ENCODE peak calls at places on chromosomes 1 and 21, in five cellular contexts. B, A, L, W and S are unnamed samples.

GRCh38 chr21:40331182-40331581 is 463.9 kb downstream of the PCP4 start:
- DNase-seq in A (no peak), W (no peak), L (no peak), B (no peak), S (no peak)

GRCh38 chr1:91736999-91737615 is 148.8 kb downstream of the TGFBR3 start:
- DNase-seq in B (no peak), L (no peak), A (peak), W (no peak), S (no peak)

GRCh38 chr1:84774674-84775548 is 84.7 kb upstream of the SSX2IP start:
- DNase-seq in B (no peak), L (no peak), W (peak), A (no peak), S (no peak)

GRCh38 chr1:2102753-2103152 is 52.5 kb downstream of the PRKCZ start:
- DNase-seq in W (no peak), L (no peak), A (no peak), B (no peak), S (no peak)

GRCh38 chr21:45448810-45449657 is 44.1 kb downstream of the COL18A1 start:
- DNase-seq in W (no peak), L (no peak), B (no peak), A (no peak), S (no peak)

GRCh38 chr1:37449936-37450335 is 24.4 kb upstream of the ZC3H12A start:
- DNase-seq in W (no peak), B (peak), A (no peak), L (no peak), S (no peak)

GRCh38 chr21:26572668-26573381 is at the start of gene CYYR1:
- DNase-seq in W (no peak), B (no peak), L (no peak), A (peak), S (no peak)

GRCh38 chr1:84510668-84511067 is 4.3 kb upstream of the GNG5 start:
- DNase-seq in W (no peak), L (no peak), B (no peak), A (no peak), S (no peak)

GRCh38 chr1:23601968-23602876 is 42.9 kb upstream of the ID3 start:
- DNase-seq in B (no peak), L (no peak), A (no peak), W (no peak), S (no peak)

GRCh38 chr1:38207275-38207674 is 160.7 kb upstream of the POU3F1 start:
- DNase-seq in W (no peak), L (no peak), A (no peak), B (no peak), S (no peak)

GRCh38 chr1:11132571-11133293 is 33.1 kb upstream of the EXOSC10 start:
- DNase-seq in A (no peak), W (no peak), L (no peak), B (no peak), S (no peak)

GRCh38 chr1:69518991-69519390 is 48.7 kb upstream of the LRRC7 start:
- DNase-seq in W (no peak), A (no peak), B (no peak), L (no peak), S (no peak)